ENCODE peak calls at places on chromosome 18, in six cellular contexts. L is IMR-90, F is A549, T is ovary, Y is endothelial cell of umbilical vein, O is H54. I is an unnamed sample.

GRCh38 chr18:56124186-56124585 is 514.2 kb downstream of the TXNL1 start:
- DNase-seq in L (peak), F (no peak), T (no peak), Y (peak), O (no peak), I (no peak)

GRCh38 chr18:8744656-8745055 is 39.3 kb downstream of the MTCL1 start:
- DNase-seq in L (peak), F (no peak), T (no peak), Y (no peak), O (no peak), I (no peak)

GRCh38 chr18:42706618-42707017 is 408.9 kb downstream of the RIT2 start:
- DNase-seq in L (no peak), F (no peak), T (no peak), Y (no peak), O (no peak), I (no peak)

GRCh38 chr18:42052137-42052708 is 97.2 kb downstream of the PIK3C3 start:
- DNase-seq in L (peak), F (no peak), T (no peak), Y (peak), O (no peak), I (no peak)

GRCh38 chr18:45122510-45122909 is 441.8 kb downstream of the SETBP1 start:
- DNase-seq in L (no peak), F (no peak), T (no peak), Y (no peak), O (no peak), I (no peak)

GRCh38 chr18:66894851-66895250 is 291.0 kb upstream of the CDH19 start:
- DNase-seq in L (no peak), F (no peak), T (no peak), Y (no peak), O (no peak), I (no peak)

GRCh38 chr18:8610442-8610801 is 1.2 kb downstream of the RAB12 start:
- DNase-seq in L (peak), F (no peak), T (no peak), Y (peak), O (no peak), I (no peak)

GRCh38 chr18:8176105-8176504 is 433.1 kb upstream of the RAB12 start:
- DNase-seq in L (peak), F (no peak), T (no peak), Y (no peak), O (no peak), I (no peak)

GRCh38 chr18:13246121-13246520 is 27.6 kb downstream of the LDLRAD4 start:
- DNase-seq in L (no peak), F (no peak), T (no peak), Y (no peak), O (no peak), I (no peak)

GRCh38 chr18:46173393-46174316 is 69.5 kb downstream of the HAUS1 start:
- DNase-seq in L (peak), F (peak), T (peak), Y (peak), O (peak), I (peak)
- TF ChIP-seq POLR2A in L (peak), F (peak), T (peak), Y (peak), O (peak), I (peak)

GRCh38 chr18:21600526-21601410 is at the start of gene ESCO1:
- DNase-seq in L (peak), F (peak), T (peak), Y (peak), O (peak), I (peak)
- TF ChIP-seq POLR2A in L (peak), F (peak), T (peak), Y (peak), O (peak), I (peak)

DNA sequence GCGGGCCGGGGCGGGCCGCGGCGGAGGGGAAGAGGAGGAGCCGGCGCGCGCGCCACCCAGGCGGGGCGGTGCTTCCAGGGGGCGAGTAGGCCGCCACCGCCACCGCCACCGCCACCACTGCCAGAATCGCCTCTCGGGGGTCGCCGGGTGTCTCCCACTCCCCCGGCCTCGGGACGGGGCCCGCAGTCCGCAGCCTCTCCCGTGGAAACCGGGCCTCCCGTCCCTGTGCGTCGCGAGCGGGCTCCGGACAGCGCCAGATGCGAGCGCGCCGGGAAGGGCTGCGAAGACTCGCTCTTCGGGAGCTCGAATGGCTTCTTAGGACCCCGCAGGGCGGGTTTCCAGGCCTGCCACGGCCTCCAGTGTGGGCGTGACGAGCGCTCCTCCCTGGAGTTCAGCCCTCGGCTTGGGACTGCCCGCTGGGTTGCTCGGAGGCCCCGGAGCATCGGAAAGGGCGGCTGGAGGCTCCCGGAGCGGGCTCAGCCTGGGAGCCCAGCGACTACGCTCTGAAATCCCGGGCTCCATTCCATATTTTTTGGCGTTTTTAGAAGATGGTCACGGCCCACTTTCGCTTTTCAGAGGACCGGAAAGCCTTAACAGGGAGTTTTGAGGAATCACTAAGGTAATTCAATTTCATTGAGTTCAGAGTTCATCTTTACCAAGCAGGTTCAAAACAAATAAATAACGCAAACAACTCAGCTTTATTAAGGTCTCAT is 391 bp upstream of the KDSR start:
- DNase-seq in L (peak), F (peak), T (peak), Y (peak), O (peak), I (peak)
- TF ChIP-seq POLR2A in L (peak), F (peak), T (peak), Y (peak), O (peak), I (peak)

GRCh38 chr18:48408727-48409590 is at the start of gene ZBTB7C:
- DNase-seq in L (no peak), F (no peak), T (peak), Y (peak), O (peak), I (no peak)
- TF ChIP-seq POLR2A in L (no peak), F (no peak), T (no peak), Y (no peak), O (no peak), I (no peak)

I was measured in Peyer's patch.